ENCODE peak calls at places on chromosomes 12 and 14, in four cellular contexts. H is brain microvascular endothelial cell, C is foreskin keratinocyte, B is A549. R is an unnamed sample.

GRCh38 chr12:62319058-62319457 is 58.9 kb downstream of the USP15 start:
- DNase-seq in H (no peak), B (no peak), C (no peak), R (peak; percentile 71)

GRCh38 chr12:66331814-66332213 is 29.5 kb downstream of the HELB start:
- DNase-seq in B (no peak), H (no peak), C (no peak), R (no peak)

GRCh38 chr12:51442324-51442723 is 17.7 kb downstream of the SLC4A8 start:
- DNase-seq in C (no peak), B (no peak), H (peak; percentile 7), R (no peak)

GRCh38 chr14:103834956-103835355 is 12.4 kb downstream of the PPP1R13B start:
- DNase-seq in H (no peak), B (no peak), C (no peak), R (no peak)

GRCh38 chr12:70733385-70733784 is 96.2 kb upstream of the PTPRB start:
- DNase-seq in B (peak; percentile 73), C (peak; percentile 63), H (peak; percentile 64), R (no peak)

GRCh38 chr12:109861689-109862314 is 18.5 kb downstream of the GLTP start:
- DNase-seq in B (no peak), C (no peak), H (no peak), R (no peak)

GRCh38 chr14:32492482-32492881 is 163.4 kb downstream of the AKAP6 start:
- DNase-seq in B (no peak), C (no peak), H (no peak), R (no peak)

GRCh38 chr12:72081787-72082186 is 143.1 kb downstream of the TPH2 start:
- DNase-seq in B (no peak), C (no peak), H (no peak), R (no peak)

GRCh38 chr12:10551375-10551774 is 45.7 kb downstream of the EIF2S3B start:
- DNase-seq in H (no peak), B (no peak), C (no peak), R (no peak)

GRCh38 chr14:70602254-70602653 is 1.8 kb upstream of the MED6 start:
- DNase-seq in H (no peak), B (no peak), C (no peak), R (no peak)

GRCh38 chr12:685388-685787 is 22.1 kb upstream of the NINJ2 start:
- DNase-seq in B (peak; percentile 42), H (peak; percentile 90), C (peak; percentile 77), R (peak; percentile 67)

GRCh38 chr12:76847260-76847659 is 31.6 kb downstream of the CSRP2 start:
- DNase-seq in H (no peak), B (no peak), C (no peak), R (no peak)

GRCh38 chr12:80316141-80316700 is 127.8 kb upstream of the PTPRQ start:
- DNase-seq in C (no peak), H (no peak), B (no peak), R (no peak)

GRCh38 chr14:23362200-23362599 is 2.8 kb downstream of the EFS start:
- DNase-seq in B (peak; percentile 21), H (no peak), C (no peak), R (no peak)

GRCh38 chr14:68464716-68465115 is 328.2 kb downstream of the ZFP36L1 start:
- DNase-seq in C (peak; percentile 97), B (peak; percentile 94), H (peak; percentile 65), R (no peak)

GRCh38 chr14:22837059-22837749 is 819 bp downstream of the MMP14 start:
- DNase-seq in H (peak; percentile 61), C (no peak), B (no peak), R (no peak)

GRCh38 chr14:83291716-83292115 is 1758.1 kb upstream of the SEL1L start:
- DNase-seq in B (no peak), C (peak; percentile 34), H (no peak), R (no peak)

GRCh38 chr14:91714805-91715204 is 17.1 kb downstream of the CATSPERB start:
- DNase-seq in B (no peak), C (no peak), H (no peak), R (no peak)
- TF ChIP-seq CTCF in B (no peak), C (peak; percentile 16), H (no peak), R (no peak)

GRCh38 chr12:107622005-107622404 is 63.6 kb upstream of the PWP1 start:
- DNase-seq in B (peak; percentile 47), C (no peak), H (peak; percentile 20), R (no peak)
- TF ChIP-seq CTCF in B (peak; percentile 48), C (peak; percentile 64), H (peak; percentile 70), R (peak; percentile 61)

GRCh38 chr12:48681738-48682532 is at the start of gene KANSL2:
- DNase-seq in B (peak; percentile 99), C (peak; percentile 96), H (peak; percentile 99), R (peak; percentile 98)
- TF ChIP-seq CTCF in B (no peak), C (no peak), H (no peak), R (no peak)

GRCh38 chr12:120534703-120535655 is 823 bp downstream of the RNF10 start:
- DNase-seq in C (peak; percentile 67), B (peak; percentile 51), H (peak; percentile 77), R (no peak)

GRCh38 chr12:120532701-120533238 is 1.4 kb upstream of the RNF10 start:
- DNase-seq in H (no peak), B (no peak), C (no peak), R (no peak)

GRCh38 chr12:120534203-120534702 is at the start of gene RNF10:
- DNase-seq in H (peak; percentile 70), C (peak; percentile 79), B (peak; percentile 94), R (peak; percentile 80)

GRCh38 chr12:120528861-120529525 is at the start of gene COQ5:
- DNase-seq in H (peak; percentile 91), B (peak; percentile 88), C (peak; percentile 73), R (peak; percentile 76)

DNA sequence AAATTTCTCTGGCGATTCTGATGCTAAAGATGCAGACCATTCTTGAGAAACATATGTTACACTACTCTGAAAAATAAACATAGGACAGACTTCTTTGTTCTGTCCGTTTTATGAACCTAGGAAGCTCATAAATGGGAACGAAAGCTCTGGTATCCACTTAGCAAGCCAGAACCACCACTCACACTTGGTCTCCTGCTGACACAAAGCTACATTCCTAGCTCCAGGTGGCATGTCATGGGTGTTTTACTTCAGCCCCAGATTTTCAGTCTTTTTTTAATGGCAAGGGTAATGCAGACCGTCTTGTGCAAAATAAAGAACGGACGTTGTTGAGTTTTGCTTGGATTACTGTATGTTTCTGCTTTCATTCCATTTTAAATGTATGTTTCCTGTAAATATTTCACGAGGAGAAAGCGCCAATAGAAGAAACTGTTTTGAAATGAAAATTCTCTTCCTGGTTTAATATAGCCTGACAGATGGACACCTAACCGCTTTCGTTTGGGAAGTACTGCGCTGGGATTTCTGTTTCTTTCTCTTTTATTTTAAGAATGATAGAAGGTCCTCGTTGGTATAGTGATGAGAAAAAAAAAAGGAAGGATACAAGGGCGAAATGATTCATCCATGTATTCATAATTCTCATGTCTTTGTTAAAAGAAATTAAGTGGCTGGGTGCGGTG is 820 bp upstream of the COQ5 start:
- DNase-seq in H (peak; percentile 32), B (peak; percentile 61), C (peak; percentile 58), R (no peak)
- TF ChIP-seq CTCF in H (no peak), B (no peak), C (peak; percentile 41), R (no peak)